ENCODE peak calls at places on chromosomes 2 and 18, in eight cellular contexts. One of them, this sample, is unnamed.

GRCh38 chr2:71948781-71949536 is 198.7 kb downstream of the CYP26B1 start:
- DNase-seq in fibroblast of mammary gland: peak; percentile 84
- DNase-seq in left kidney: no peak
- DNase-seq in T-helper 2 cell: no peak
- DNase-seq in stimulated activated CD8-positive, alpha-beta memory T cell treated with anti-CD3 and anti-CD28 coated beads, Interleukin-4, amount 100 ng/mL, for 4 hours: no peak
- DNase-seq in SK-MEL-5: no peak
- DNase-seq in psoas muscle: peak; percentile 43
- DNase-seq in activated CD4-positive, alpha-beta T cell treated with anti-CD3 and anti-CD28 coated beads, Interleukin-2, amount 10 ng/mL, durations not matched to agents 7 days and 5 days: no peak
- DNase-seq in this sample: no peak

GRCh38 chr2:165560377-165560988 is 91.0 kb downstream of the CSRNP3 start:
- DNase-seq in fibroblast of mammary gland: no peak
- DNase-seq in left kidney: no peak
- DNase-seq in T-helper 2 cell: no peak
- DNase-seq in stimulated activated CD8-positive, alpha-beta memory T cell treated with anti-CD3 and anti-CD28 coated beads, Interleukin-4, amount 100 ng/mL, for 4 hours: no peak
- DNase-seq in SK-MEL-5: no peak
- DNase-seq in psoas muscle: no peak
- DNase-seq in activated CD4-positive, alpha-beta T cell treated with anti-CD3 and anti-CD28 coated beads, Interleukin-2, amount 10 ng/mL, durations not matched to agents 7 days and 5 days: no peak
- DNase-seq in this sample: no peak

GRCh38 chr18:48605408-48605845 is 66.6 kb downstream of the CTIF start:
- DNase-seq in fibroblast of mammary gland: peak; percentile 21
- DNase-seq in left kidney: peak; percentile 82
- DNase-seq in T-helper 2 cell: no peak
- DNase-seq in stimulated activated CD8-positive, alpha-beta memory T cell treated with anti-CD3 and anti-CD28 coated beads, Interleukin-4, amount 100 ng/mL, for 4 hours: no peak
- DNase-seq in SK-MEL-5: peak; percentile 64
- DNase-seq in psoas muscle: no peak
- DNase-seq in activated CD4-positive, alpha-beta T cell treated with anti-CD3 and anti-CD28 coated beads, Interleukin-2, amount 10 ng/mL, durations not matched to agents 7 days and 5 days: no peak
- DNase-seq in this sample: peak; percentile 62

GRCh38 chr2:5690231-5690630 is 2.0 kb upstream of the SOX11 start:
- DNase-seq in fibroblast of mammary gland: no peak
- DNase-seq in left kidney: peak; percentile 79
- DNase-seq in T-helper 2 cell: no peak
- DNase-seq in stimulated activated CD8-positive, alpha-beta memory T cell treated with anti-CD3 and anti-CD28 coated beads, Interleukin-4, amount 100 ng/mL, for 4 hours: no peak
- DNase-seq in SK-MEL-5: no peak
- DNase-seq in psoas muscle: no peak
- DNase-seq in activated CD4-positive, alpha-beta T cell treated with anti-CD3 and anti-CD28 coated beads, Interleukin-2, amount 10 ng/mL, durations not matched to agents 7 days and 5 days: no peak
- DNase-seq in this sample: no peak

GRCh38 chr2:160156084-160156483 is 44.0 kb downstream of the ITGB6 start:
- DNase-seq in fibroblast of mammary gland: peak; percentile 12
- DNase-seq in left kidney: no peak
- DNase-seq in T-helper 2 cell: no peak
- DNase-seq in stimulated activated CD8-positive, alpha-beta memory T cell treated with anti-CD3 and anti-CD28 coated beads, Interleukin-4, amount 100 ng/mL, for 4 hours: no peak
- DNase-seq in SK-MEL-5: peak; percentile 16
- DNase-seq in psoas muscle: no peak
- DNase-seq in activated CD4-positive, alpha-beta T cell treated with anti-CD3 and anti-CD28 coated beads, Interleukin-2, amount 10 ng/mL, durations not matched to agents 7 days and 5 days: no peak
- DNase-seq in this sample: no peak

GRCh38 chr18:71799016-71799673 is 745.0 kb downstream of the CBLN2 start:
- DNase-seq in fibroblast of mammary gland: peak; percentile 79
- DNase-seq in left kidney: no peak
- DNase-seq in T-helper 2 cell: no peak
- DNase-seq in stimulated activated CD8-positive, alpha-beta memory T cell treated with anti-CD3 and anti-CD28 coated beads, Interleukin-4, amount 100 ng/mL, for 4 hours: no peak
- DNase-seq in SK-MEL-5: no peak
- DNase-seq in psoas muscle: no peak
- DNase-seq in activated CD4-positive, alpha-beta T cell treated with anti-CD3 and anti-CD28 coated beads, Interleukin-2, amount 10 ng/mL, durations not matched to agents 7 days and 5 days: no peak
- DNase-seq in this sample: no peak

GRCh38 chr2:48723125-48723524 is 32.4 kb downstream of the LHCGR start:
- DNase-seq in fibroblast of mammary gland: peak; percentile 83
- DNase-seq in left kidney: peak; percentile 18
- DNase-seq in T-helper 2 cell: no peak
- DNase-seq in stimulated activated CD8-positive, alpha-beta memory T cell treated with anti-CD3 and anti-CD28 coated beads, Interleukin-4, amount 100 ng/mL, for 4 hours: no peak
- DNase-seq in SK-MEL-5: no peak
- DNase-seq in psoas muscle: no peak
- DNase-seq in activated CD4-positive, alpha-beta T cell treated with anti-CD3 and anti-CD28 coated beads, Interleukin-2, amount 10 ng/mL, durations not matched to agents 7 days and 5 days: no peak
- DNase-seq in this sample: no peak

GRCh38 chr18:34909637-34910364 is 131.4 kb upstream of the MAPRE2 start:
- DNase-seq in fibroblast of mammary gland: peak; percentile 66
- DNase-seq in left kidney: no peak
- DNase-seq in T-helper 2 cell: no peak
- DNase-seq in stimulated activated CD8-positive, alpha-beta memory T cell treated with anti-CD3 and anti-CD28 coated beads, Interleukin-4, amount 100 ng/mL, for 4 hours: no peak
- DNase-seq in SK-MEL-5: no peak
- DNase-seq in psoas muscle: no peak
- DNase-seq in activated CD4-positive, alpha-beta T cell treated with anti-CD3 and anti-CD28 coated beads, Interleukin-2, amount 10 ng/mL, durations not matched to agents 7 days and 5 days: no peak
- DNase-seq in this sample: no peak

GRCh38 chr2:219247678-219248642 is 2.7 kb downstream of the STK16 start:
- DNase-seq in fibroblast of mammary gland: no peak
- DNase-seq in left kidney: no peak
- DNase-seq in T-helper 2 cell: no peak
- DNase-seq in stimulated activated CD8-positive, alpha-beta memory T cell treated with anti-CD3 and anti-CD28 coated beads, Interleukin-4, amount 100 ng/mL, for 4 hours: peak; percentile 64
- DNase-seq in SK-MEL-5: no peak
- DNase-seq in psoas muscle: no peak
- DNase-seq in activated CD4-positive, alpha-beta T cell treated with anti-CD3 and anti-CD28 coated beads, Interleukin-2, amount 10 ng/mL, durations not matched to agents 7 days and 5 days: peak; percentile 73
- DNase-seq in this sample: no peak

GRCh38 chr2:232535761-232536530 is 3.5 kb upstream of the CHRNG start:
- DNase-seq in fibroblast of mammary gland: no peak
- DNase-seq in left kidney: no peak
- DNase-seq in T-helper 2 cell: no peak
- DNase-seq in stimulated activated CD8-positive, alpha-beta memory T cell treated with anti-CD3 and anti-CD28 coated beads, Interleukin-4, amount 100 ng/mL, for 4 hours: no peak
- DNase-seq in SK-MEL-5: no peak
- DNase-seq in psoas muscle: no peak
- DNase-seq in activated CD4-positive, alpha-beta T cell treated with anti-CD3 and anti-CD28 coated beads, Interleukin-2, amount 10 ng/mL, durations not matched to agents 7 days and 5 days: no peak
- DNase-seq in this sample: no peak

GRCh38 chr18:75471850-75472249 is 44.3 kb upstream of the SMIM21 start:
- DNase-seq in fibroblast of mammary gland: no peak
- DNase-seq in left kidney: no peak
- DNase-seq in T-helper 2 cell: no peak
- DNase-seq in stimulated activated CD8-positive, alpha-beta memory T cell treated with anti-CD3 and anti-CD28 coated beads, Interleukin-4, amount 100 ng/mL, for 4 hours: no peak
- DNase-seq in SK-MEL-5: no peak
- DNase-seq in psoas muscle: no peak
- DNase-seq in activated CD4-positive, alpha-beta T cell treated with anti-CD3 and anti-CD28 coated beads, Interleukin-2, amount 10 ng/mL, durations not matched to agents 7 days and 5 days: no peak
- DNase-seq in this sample: no peak

GRCh38 chr18:53795061-53795460 is 429.4 kb downstream of the MBD2 start:
- DNase-seq in fibroblast of mammary gland: peak; percentile 73
- DNase-seq in left kidney: no peak
- DNase-seq in T-helper 2 cell: no peak
- DNase-seq in stimulated activated CD8-positive, alpha-beta memory T cell treated with anti-CD3 and anti-CD28 coated beads, Interleukin-4, amount 100 ng/mL, for 4 hours: no peak
- DNase-seq in SK-MEL-5: no peak
- DNase-seq in psoas muscle: no peak
- DNase-seq in activated CD4-positive, alpha-beta T cell treated with anti-CD3 and anti-CD28 coated beads, Interleukin-2, amount 10 ng/mL, durations not matched to agents 7 days and 5 days: no peak
- DNase-seq in this sample: no peak

GRCh38 chr2:241992753-241993152 is 123.2 kb downstream of the RTP5 start:
- DNase-seq in fibroblast of mammary gland: no peak
- DNase-seq in left kidney: no peak
- DNase-seq in T-helper 2 cell: no peak
- DNase-seq in stimulated activated CD8-positive, alpha-beta memory T cell treated with anti-CD3 and anti-CD28 coated beads, Interleukin-4, amount 100 ng/mL, for 4 hours: no peak
- DNase-seq in SK-MEL-5: no peak
- DNase-seq in psoas muscle: no peak
- DNase-seq in activated CD4-positive, alpha-beta T cell treated with anti-CD3 and anti-CD28 coated beads, Interleukin-2, amount 10 ng/mL, durations not matched to agents 7 days and 5 days: no peak
- DNase-seq in this sample: no peak

GRCh38 chr2:88596141-88596830 is 31.0 kb downstream of the EIF2AK3 start:
- DNase-seq in fibroblast of mammary gland: no peak
- DNase-seq in left kidney: no peak
- DNase-seq in T-helper 2 cell: no peak
- DNase-seq in stimulated activated CD8-positive, alpha-beta memory T cell treated with anti-CD3 and anti-CD28 coated beads, Interleukin-4, amount 100 ng/mL, for 4 hours: no peak
- DNase-seq in SK-MEL-5: no peak
- DNase-seq in psoas muscle: no peak
- DNase-seq in activated CD4-positive, alpha-beta T cell treated with anti-CD3 and anti-CD28 coated beads, Interleukin-2, amount 10 ng/mL, durations not matched to agents 7 days and 5 days: no peak
- DNase-seq in this sample: no peak

GRCh38 chr18:26540041-26540628 is 8.2 kb downstream of the KCTD1 start:
- DNase-seq in fibroblast of mammary gland: peak; percentile 58
- DNase-seq in left kidney: peak; percentile 85
- DNase-seq in T-helper 2 cell: no peak
- DNase-seq in stimulated activated CD8-positive, alpha-beta memory T cell treated with anti-CD3 and anti-CD28 coated beads, Interleukin-4, amount 100 ng/mL, for 4 hours: no peak
- DNase-seq in SK-MEL-5: no peak
- DNase-seq in psoas muscle: no peak
- DNase-seq in activated CD4-positive, alpha-beta T cell treated with anti-CD3 and anti-CD28 coated beads, Interleukin-2, amount 10 ng/mL, durations not matched to agents 7 days and 5 days: no peak
- DNase-seq in this sample: no peak

GRCh38 chr2:118124293-118124891 is 36.1 kb downstream of the INSIG2 start:
- DNase-seq in fibroblast of mammary gland: no peak
- DNase-seq in left kidney: peak; percentile 63
- DNase-seq in T-helper 2 cell: no peak
- DNase-seq in stimulated activated CD8-positive, alpha-beta memory T cell treated with anti-CD3 and anti-CD28 coated beads, Interleukin-4, amount 100 ng/mL, for 4 hours: no peak
- DNase-seq in SK-MEL-5: no peak
- DNase-seq in psoas muscle: no peak
- DNase-seq in activated CD4-positive, alpha-beta T cell treated with anti-CD3 and anti-CD28 coated beads, Interleukin-2, amount 10 ng/mL, durations not matched to agents 7 days and 5 days: no peak
- DNase-seq in this sample: no peak

GRCh38 chr2:95342556-95343320 is 45.6 kb downstream of the KCNIP3 start:
- DNase-seq in fibroblast of mammary gland: no peak
- DNase-seq in left kidney: no peak
- DNase-seq in T-helper 2 cell: no peak
- DNase-seq in stimulated activated CD8-positive, alpha-beta memory T cell treated with anti-CD3 and anti-CD28 coated beads, Interleukin-4, amount 100 ng/mL, for 4 hours: no peak
- DNase-seq in SK-MEL-5: no peak
- DNase-seq in psoas muscle: no peak
- DNase-seq in activated CD4-positive, alpha-beta T cell treated with anti-CD3 and anti-CD28 coated beads, Interleukin-2, amount 10 ng/mL, durations not matched to agents 7 days and 5 days: no peak
- DNase-seq in this sample: no peak

GRCh38 chr2:101947374-101947773 is 44.4 kb upstream of the IL1R2 start:
- DNase-seq in fibroblast of mammary gland: no peak
- DNase-seq in left kidney: no peak
- DNase-seq in T-helper 2 cell: no peak
- DNase-seq in stimulated activated CD8-positive, alpha-beta memory T cell treated with anti-CD3 and anti-CD28 coated beads, Interleukin-4, amount 100 ng/mL, for 4 hours: no peak
- DNase-seq in SK-MEL-5: no peak
- DNase-seq in psoas muscle: no peak
- DNase-seq in activated CD4-positive, alpha-beta T cell treated with anti-CD3 and anti-CD28 coated beads, Interleukin-2, amount 10 ng/mL, durations not matched to agents 7 days and 5 days: no peak
- DNase-seq in this sample: no peak

GRCh38 chr2:1707771-1708351 is 36.5 kb downstream of the PXDN start:
- DNase-seq in fibroblast of mammary gland: peak; percentile 97
- DNase-seq in left kidney: peak; percentile 84
- DNase-seq in T-helper 2 cell: no peak
- DNase-seq in stimulated activated CD8-positive, alpha-beta memory T cell treated with anti-CD3 and anti-CD28 coated beads, Interleukin-4, amount 100 ng/mL, for 4 hours: no peak
- DNase-seq in SK-MEL-5: peak; percentile 93
- DNase-seq in psoas muscle: peak; percentile 71
- DNase-seq in activated CD4-positive, alpha-beta T cell treated with anti-CD3 and anti-CD28 coated beads, Interleukin-2, amount 10 ng/mL, durations not matched to agents 7 days and 5 days: no peak
- DNase-seq in this sample: peak; percentile 59

GRCh38 chr2:230713331-230714121 is 884 bp downstream of the CAB39 start:
- DNase-seq in fibroblast of mammary gland: no peak
- DNase-seq in left kidney: peak; percentile 59
- DNase-seq in T-helper 2 cell: peak; percentile 14
- DNase-seq in stimulated activated CD8-positive, alpha-beta memory T cell treated with anti-CD3 and anti-CD28 coated beads, Interleukin-4, amount 100 ng/mL, for 4 hours: peak; percentile 3
- DNase-seq in SK-MEL-5: no peak
- DNase-seq in psoas muscle: peak; percentile 34
- DNase-seq in activated CD4-positive, alpha-beta T cell treated with anti-CD3 and anti-CD28 coated beads, Interleukin-2, amount 10 ng/mL, durations not matched to agents 7 days and 5 days: peak; percentile 56
- DNase-seq in this sample: peak; percentile 59

GRCh38 chr18:2089416-2089815 is 481.9 kb downstream of the METTL4 start:
- DNase-seq in fibroblast of mammary gland: no peak
- DNase-seq in left kidney: no peak
- DNase-seq in T-helper 2 cell: no peak
- DNase-seq in stimulated activated CD8-positive, alpha-beta memory T cell treated with anti-CD3 and anti-CD28 coated beads, Interleukin-4, amount 100 ng/mL, for 4 hours: no peak
- DNase-seq in SK-MEL-5: no peak
- DNase-seq in psoas muscle: no peak
- DNase-seq in activated CD4-positive, alpha-beta T cell treated with anti-CD3 and anti-CD28 coated beads, Interleukin-2, amount 10 ng/mL, durations not matched to agents 7 days and 5 days: no peak
- DNase-seq in this sample: no peak

GRCh38 chr2:67865871-67866386 is 196.9 kb downstream of the C1D start:
- DNase-seq in fibroblast of mammary gland: no peak
- DNase-seq in left kidney: peak; percentile 79
- DNase-seq in T-helper 2 cell: no peak
- DNase-seq in stimulated activated CD8-positive, alpha-beta memory T cell treated with anti-CD3 and anti-CD28 coated beads, Interleukin-4, amount 100 ng/mL, for 4 hours: no peak
- DNase-seq in SK-MEL-5: no peak
- DNase-seq in psoas muscle: no peak
- DNase-seq in activated CD4-positive, alpha-beta T cell treated with anti-CD3 and anti-CD28 coated beads, Interleukin-2, amount 10 ng/mL, durations not matched to agents 7 days and 5 days: no peak
- DNase-seq in this sample: no peak

GRCh38 chr2:6800553-6800952 is 65.2 kb downstream of the CMPK2 start:
- DNase-seq in fibroblast of mammary gland: peak; percentile 7
- DNase-seq in left kidney: no peak
- DNase-seq in T-helper 2 cell: no peak
- DNase-seq in stimulated activated CD8-positive, alpha-beta memory T cell treated with anti-CD3 and anti-CD28 coated beads, Interleukin-4, amount 100 ng/mL, for 4 hours: no peak
- DNase-seq in SK-MEL-5: no peak
- DNase-seq in psoas muscle: no peak
- DNase-seq in activated CD4-positive, alpha-beta T cell treated with anti-CD3 and anti-CD28 coated beads, Interleukin-2, amount 10 ng/mL, durations not matched to agents 7 days and 5 days: no peak
- DNase-seq in this sample: no peak

GRCh38 chr2:65349863-65350262 is 82.5 kb downstream of the SPRED2 start:
- DNase-seq in fibroblast of mammary gland: peak; percentile 85
- DNase-seq in left kidney: peak; percentile 65
- DNase-seq in T-helper 2 cell: no peak
- DNase-seq in stimulated activated CD8-positive, alpha-beta memory T cell treated with anti-CD3 and anti-CD28 coated beads, Interleukin-4, amount 100 ng/mL, for 4 hours: no peak
- DNase-seq in SK-MEL-5: no peak
- DNase-seq in psoas muscle: peak; percentile 51
- DNase-seq in activated CD4-positive, alpha-beta T cell treated with anti-CD3 and anti-CD28 coated beads, Interleukin-2, amount 10 ng/mL, durations not matched to agents 7 days and 5 days: no peak
- DNase-seq in this sample: peak; percentile 27

GRCh38 chr2:219000569-219000960 is 7.3 kb upstream of the CRYBA2 start:
- DNase-seq in fibroblast of mammary gland: no peak
- DNase-seq in left kidney: no peak
- DNase-seq in T-helper 2 cell: no peak
- DNase-seq in stimulated activated CD8-positive, alpha-beta memory T cell treated with anti-CD3 and anti-CD28 coated beads, Interleukin-4, amount 100 ng/mL, for 4 hours: no peak
- DNase-seq in SK-MEL-5: no peak
- DNase-seq in psoas muscle: no peak
- DNase-seq in activated CD4-positive, alpha-beta T cell treated with anti-CD3 and anti-CD28 coated beads, Interleukin-2, amount 10 ng/mL, durations not matched to agents 7 days and 5 days: no peak
- DNase-seq in this sample: no peak

GRCh38 chr2:37842732-37843353 is 82.2 kb upstream of the RMDN2 start:
- DNase-seq in fibroblast of mammary gland: no peak
- DNase-seq in left kidney: no peak
- DNase-seq in T-helper 2 cell: no peak
- DNase-seq in stimulated activated CD8-positive, alpha-beta memory T cell treated with anti-CD3 and anti-CD28 coated beads, Interleukin-4, amount 100 ng/mL, for 4 hours: no peak
- DNase-seq in SK-MEL-5: no peak
- DNase-seq in psoas muscle: no peak
- DNase-seq in activated CD4-positive, alpha-beta T cell treated with anti-CD3 and anti-CD28 coated beads, Interleukin-2, amount 10 ng/mL, durations not matched to agents 7 days and 5 days: no peak
- DNase-seq in this sample: no peak

GRCh38 chr2:63053889-63054725 is 3.5 kb downstream of the OTX1 start:
- DNase-seq in fibroblast of mammary gland: no peak
- DNase-seq in left kidney: peak; percentile 63
- DNase-seq in T-helper 2 cell: no peak
- DNase-seq in stimulated activated CD8-positive, alpha-beta memory T cell treated with anti-CD3 and anti-CD28 coated beads, Interleukin-4, amount 100 ng/mL, for 4 hours: no peak
- DNase-seq in SK-MEL-5: no peak
- DNase-seq in psoas muscle: peak; percentile 8
- DNase-seq in activated CD4-positive, alpha-beta T cell treated with anti-CD3 and anti-CD28 coated beads, Interleukin-2, amount 10 ng/mL, durations not matched to agents 7 days and 5 days: no peak
- DNase-seq in this sample: peak; percentile 65

GRCh38 chr2:200257570-200257969 is 48.9 kb upstream of the SPATS2L start:
- DNase-seq in fibroblast of mammary gland: no peak
- DNase-seq in left kidney: no peak
- DNase-seq in T-helper 2 cell: no peak
- DNase-seq in stimulated activated CD8-positive, alpha-beta memory T cell treated with anti-CD3 and anti-CD28 coated beads, Interleukin-4, amount 100 ng/mL, for 4 hours: no peak
- DNase-seq in SK-MEL-5: peak; percentile 28
- DNase-seq in psoas muscle: no peak
- DNase-seq in activated CD4-positive, alpha-beta T cell treated with anti-CD3 and anti-CD28 coated beads, Interleukin-2, amount 10 ng/mL, durations not matched to agents 7 days and 5 days: no peak
- DNase-seq in this sample: no peak

GRCh38 chr2:65638438-65638837 is 206.0 kb upstream of the SPRED2 start:
- DNase-seq in fibroblast of mammary gland: peak; percentile 7
- DNase-seq in left kidney: no peak
- DNase-seq in T-helper 2 cell: no peak
- DNase-seq in stimulated activated CD8-positive, alpha-beta memory T cell treated with anti-CD3 and anti-CD28 coated beads, Interleukin-4, amount 100 ng/mL, for 4 hours: no peak
- DNase-seq in SK-MEL-5: peak; percentile 35
- DNase-seq in psoas muscle: no peak
- DNase-seq in activated CD4-positive, alpha-beta T cell treated with anti-CD3 and anti-CD28 coated beads, Interleukin-2, amount 10 ng/mL, durations not matched to agents 7 days and 5 days: no peak
- DNase-seq in this sample: no peak

GRCh38 chr2:119290859-119291587 is 67.4 kb downstream of the STEAP3 start:
- DNase-seq in fibroblast of mammary gland: peak; percentile 60
- DNase-seq in left kidney: peak; percentile 94
- DNase-seq in T-helper 2 cell: no peak
- DNase-seq in stimulated activated CD8-positive, alpha-beta memory T cell treated with anti-CD3 and anti-CD28 coated beads, Interleukin-4, amount 100 ng/mL, for 4 hours: peak; percentile 37
- DNase-seq in SK-MEL-5: peak; percentile 60
- DNase-seq in psoas muscle: peak; percentile 86
- DNase-seq in activated CD4-positive, alpha-beta T cell treated with anti-CD3 and anti-CD28 coated beads, Interleukin-2, amount 10 ng/mL, durations not matched to agents 7 days and 5 days: no peak
- DNase-seq in this sample: peak; percentile 91

GRCh38 chr2:158914731-158915130 is 53.7 kb upstream of the TANC1 start:
- DNase-seq in fibroblast of mammary gland: peak; percentile 81
- DNase-seq in left kidney: no peak
- DNase-seq in T-helper 2 cell: no peak
- DNase-seq in stimulated activated CD8-positive, alpha-beta memory T cell treated with anti-CD3 and anti-CD28 coated beads, Interleukin-4, amount 100 ng/mL, for 4 hours: no peak
- DNase-seq in SK-MEL-5: no peak
- DNase-seq in psoas muscle: no peak
- DNase-seq in activated CD4-positive, alpha-beta T cell treated with anti-CD3 and anti-CD28 coated beads, Interleukin-2, amount 10 ng/mL, durations not matched to agents 7 days and 5 days: no peak
- DNase-seq in this sample: no peak

GRCh38 chr2:70959851-70960832 is 18.3 kb upstream of the ANKRD53 start:
- DNase-seq in fibroblast of mammary gland: no peak
- DNase-seq in left kidney: no peak
- DNase-seq in T-helper 2 cell: no peak
- DNase-seq in stimulated activated CD8-positive, alpha-beta memory T cell treated with anti-CD3 and anti-CD28 coated beads, Interleukin-4, amount 100 ng/mL, for 4 hours: no peak
- DNase-seq in SK-MEL-5: peak; percentile 36
- DNase-seq in psoas muscle: no peak
- DNase-seq in activated CD4-positive, alpha-beta T cell treated with anti-CD3 and anti-CD28 coated beads, Interleukin-2, amount 10 ng/mL, durations not matched to agents 7 days and 5 days: peak; percentile 4
- DNase-seq in this sample: no peak

GRCh38 chr2:239264838-239265651 is 135.8 kb downstream of the HDAC4 start:
- DNase-seq in fibroblast of mammary gland: peak; percentile 82
- DNase-seq in left kidney: peak; percentile 70
- DNase-seq in T-helper 2 cell: no peak
- DNase-seq in stimulated activated CD8-positive, alpha-beta memory T cell treated with anti-CD3 and anti-CD28 coated beads, Interleukin-4, amount 100 ng/mL, for 4 hours: peak; percentile 30
- DNase-seq in SK-MEL-5: peak; percentile 42
- DNase-seq in psoas muscle: peak; percentile 36
- DNase-seq in activated CD4-positive, alpha-beta T cell treated with anti-CD3 and anti-CD28 coated beads, Interleukin-2, amount 10 ng/mL, durations not matched to agents 7 days and 5 days: peak; percentile 84
- DNase-seq in this sample: no peak

This sample was measured in endothelial cell.